ENCODE peak calls at places on chromosomes 3 and 15, in seven cellular contexts. P is spleen, A is endothelial cell of umbilical vein, T is A549, V is thyroid gland, E is HCT116, B is heart left ventricle. O is an unnamed sample.
A peak's percentile ranks its signal among the peaks of the same experiment; 100 is the strongest.

GRCh38 chr15:33506781-33507180 is 196.0 kb downstream of the RYR3 start:
- DNase-seq in P (no peak), A (no peak), T (no peak), V (no peak), E (no peak), B (no peak), O (no peak)

GRCh38 chr15:51483520-51483919 is 139.1 kb downstream of the DMXL2 start:
- DNase-seq in P (peak; percentile 41), A (no peak), T (no peak), V (no peak), E (no peak), B (no peak), O (no peak)

GRCh38 chr15:47331796-47332480 is 385.4 kb upstream of the SEMA6D start:
- DNase-seq in P (no peak), A (no peak), T (no peak), V (peak; percentile 59), E (no peak), B (no peak), O (peak; percentile 30)

GRCh38 chr3:186534113-186534669 is 10.0 kb downstream of the CRYGS start:
- DNase-seq in P (no peak), A (no peak), T (no peak), V (no peak), E (no peak), B (no peak), O (no peak)

GRCh38 chr3:27681249-27681748 is 40.8 kb downstream of the EOMES start:
- DNase-seq in P (no peak), A (peak; percentile 79), T (peak; percentile 80), V (no peak), E (peak; percentile 78), B (no peak), O (peak; percentile 29)

GRCh38 chr15:29674661-29675533 is 147.4 kb downstream of the TJP1 start:
- DNase-seq in P (peak; percentile 70), A (peak; percentile 45), T (peak; percentile 94), V (peak; percentile 77), E (no peak), B (peak; percentile 44), O (peak; percentile 70)

GRCh38 chr3:175601521-175601920 is 742.4 kb downstream of the NAALADL2 start:
- DNase-seq in P (no peak), A (no peak), T (no peak), V (no peak), E (no peak), B (no peak), O (no peak)

GRCh38 chr3:136070953-136071949 is 105.7 kb downstream of the PPP2R3A start:
- DNase-seq in P (no peak), A (peak; percentile 35), T (no peak), V (no peak), E (no peak), B (peak; percentile 36), O (no peak)

GRCh38 chr15:70494861-70495571 is 268.3 kb downstream of the UACA start:
- DNase-seq in P (peak; percentile 51), A (peak; percentile 38), T (peak; percentile 100), V (no peak), E (no peak), B (no peak), O (no peak)

GRCh38 chr3:39000008-39000450 is 51.7 kb downstream of the SCN11A start:
- DNase-seq in P (no peak), A (peak; percentile 70), T (peak; percentile 60), V (no peak), E (peak; percentile 80), B (no peak), O (no peak)

GRCh38 chr3:190131329-190131728 is 10.6 kb upstream of the P3H2 start:
- DNase-seq in P (no peak), A (peak; percentile 50), T (no peak), V (no peak), E (peak; percentile 24), B (no peak), O (no peak)

GRCh38 chr3:23270423-23270822 is 67.3 kb downstream of the UBE2E2 start:
- DNase-seq in P (no peak), A (no peak), T (no peak), V (no peak), E (no peak), B (no peak), O (no peak)

GRCh38 chr3:135871311-135871710 is 94.2 kb upstream of the PPP2R3A start:
- DNase-seq in P (no peak), A (no peak), T (no peak), V (no peak), E (no peak), B (no peak), O (no peak)

GRCh38 chr15:42329161-42329560 is 30.1 kb upstream of the CAPN3 start:
- DNase-seq in P (no peak), A (no peak), T (no peak), V (no peak), E (no peak), B (no peak), O (no peak)

GRCh38 chr15:36468746-36469145 is 110.7 kb upstream of the CDIN1 start:
- DNase-seq in P (no peak), A (no peak), T (no peak), V (no peak), E (no peak), B (peak; percentile 28), O (no peak)

GRCh38 chr3:78926523-78926922 is 841.3 kb downstream of the ROBO1 start:
- DNase-seq in P (no peak), A (no peak), T (no peak), V (no peak), E (no peak), B (no peak), O (no peak)

GRCh38 chr3:158768361-158768787 is 33.5 kb upstream of the MFSD1 start:
- DNase-seq in P (no peak), A (peak; percentile 75), T (peak; percentile 35), V (peak; percentile 46), E (no peak), B (peak; percentile 70), O (peak; percentile 61)

GRCh38 chr3:158771018-158771350 is 30.9 kb upstream of the MFSD1 start:
- DNase-seq in P (no peak), A (no peak), T (no peak), V (no peak), E (no peak), B (no peak), O (no peak)

GRCh38 chr3:158770254-158771017 is 31.4 kb upstream of the MFSD1 start:
- DNase-seq in P (no peak), A (peak; percentile 9), T (no peak), V (no peak), E (no peak), B (no peak), O (no peak)

GRCh38 chr3:158769519-158770253 is 32.2 kb upstream of the MFSD1 start:
- DNase-seq in P (no peak), A (no peak), T (no peak), V (no peak), E (no peak), B (no peak), O (no peak)

GRCh38 chr3:158768881-158769518 is 32.9 kb upstream of the MFSD1 start:
- DNase-seq in P (no peak), A (peak; percentile 85), T (no peak), V (no peak), E (no peak), B (no peak), O (no peak)
- H3K27ac ChIP-seq in P (peak overlapping the region; percentile 36), A (peak overlapping the region; percentile 3), T (peak overlapping the region; percentile 75), V (peak overlapping the region; percentile 31), E (no peak overlapping the region), B (peak overlapping the region; percentile 73), O (peak overlapping the region; percentile 79)

DNA sequence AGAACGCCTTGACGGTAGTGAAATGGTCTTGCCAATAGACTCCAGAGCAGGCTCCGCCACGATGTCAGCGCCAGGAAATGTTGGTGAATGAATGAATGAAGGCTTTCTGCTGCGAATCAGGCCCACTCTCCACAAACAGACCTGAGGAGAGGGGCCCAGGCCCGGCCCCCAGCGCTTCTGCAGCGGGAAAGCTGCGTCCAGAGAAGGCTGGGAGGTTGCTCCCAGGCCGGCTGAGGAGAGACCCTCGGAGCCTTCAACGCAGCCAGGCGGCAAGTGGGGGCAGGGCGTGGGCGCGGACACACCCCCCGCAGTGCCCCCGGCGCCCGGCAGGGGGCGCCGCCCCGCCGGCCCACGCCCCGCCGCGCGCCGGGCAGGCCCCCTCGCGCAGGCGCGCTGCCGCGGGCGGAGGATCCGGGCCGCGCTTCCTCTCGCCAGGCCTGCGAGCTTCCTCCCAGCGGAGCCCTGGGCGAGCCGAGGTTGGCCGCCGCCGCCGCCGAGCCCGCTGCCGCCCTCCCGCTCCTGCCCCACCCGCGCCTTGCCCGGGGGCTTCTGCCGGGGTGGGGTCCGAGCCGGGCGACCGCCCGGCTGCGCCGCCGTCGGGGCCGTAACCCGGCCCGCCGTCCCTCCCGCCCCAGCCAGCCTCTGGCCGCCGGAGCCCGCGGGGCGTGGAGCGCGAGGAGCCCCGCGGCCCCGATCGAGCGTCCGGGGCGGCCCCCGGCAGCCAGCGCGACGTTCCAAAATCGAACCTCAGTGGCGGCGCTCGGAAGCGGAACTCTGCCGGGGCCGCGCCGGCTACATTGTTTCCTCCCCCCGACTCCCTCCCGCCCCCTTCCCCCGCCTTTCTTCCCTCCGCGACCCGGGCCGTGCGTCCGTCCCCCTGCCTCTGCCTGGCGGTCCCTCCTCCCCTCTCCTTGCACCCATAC is at the start of gene CSK:
- DNase-seq in P (peak; percentile 96), A (peak; percentile 53), T (peak; percentile 86), V (peak; percentile 67), E (no peak), B (peak; percentile 83), O (peak; percentile 87)
- TF ChIP-seq POLR2A in P (no peak), A (peak; percentile 67), T (peak; percentile 88), V (peak; percentile 43), E (no peak), B (no peak), O (peak; percentile 33)

GRCh38 chr3:174325834-174326705 is 533.1 kb upstream of the NAALADL2 start:
- DNase-seq in P (no peak), A (no peak), T (no peak), V (no peak), E (no peak), B (no peak), O (no peak)

GRCh38 chr3:174332413-174332812 is 526.7 kb upstream of the NAALADL2 start:
- DNase-seq in P (no peak), A (no peak), T (no peak), V (no peak), E (no peak), B (no peak), O (no peak)

GRCh38 chr3:174330303-174330702 is 528.8 kb upstream of the NAALADL2 start:
- DNase-seq in P (no peak), A (peak; percentile 17), T (no peak), V (no peak), E (no peak), B (no peak), O (no peak)

GRCh38 chr3:174331095-174331802 is 527.9 kb upstream of the NAALADL2 start:
- DNase-seq in P (no peak), A (no peak), T (no peak), V (no peak), E (no peak), B (no peak), O (no peak)

DNA sequence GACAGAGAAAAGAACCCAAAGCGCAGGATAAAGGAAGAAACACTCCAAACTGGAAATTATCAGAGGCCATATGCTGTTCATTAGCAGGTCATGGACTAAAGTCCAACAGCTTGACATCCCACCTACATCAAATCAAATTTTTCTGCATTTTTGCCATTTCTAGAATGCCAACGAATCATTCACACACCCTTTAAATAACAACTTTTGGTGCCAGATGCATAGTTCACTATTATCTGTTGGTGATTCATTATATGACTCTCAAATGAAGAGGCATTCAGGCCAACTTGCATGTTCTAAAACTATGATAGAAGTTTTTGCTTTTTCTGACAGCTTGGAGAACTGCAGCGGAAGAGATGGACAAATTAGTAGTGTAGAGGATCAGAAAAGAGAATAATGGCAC is 529.8 kb upstream of the NAALADL2 start:
- DNase-seq in P (no peak), A (no peak), T (no peak), V (no peak), E (no peak), B (no peak), O (no peak)
- H3K4me1 ChIP-seq in P (no peaks in the 10 kb centered on the region), A (no peaks in the 10 kb centered on the region), T (no peaks in the 10 kb centered on the region), V (no peaks in the 10 kb centered on the region), E (peaks cover 17% of the 10 kb centered on the region), B (no peaks in the 10 kb centered on the region), O (no peaks in the 10 kb centered on the region)

GRCh38 chr3:42013652-42014442 is 51.9 kb upstream of the ULK4 start:
- DNase-seq in P (peak; percentile 92), A (no peak), T (no peak), V (peak; percentile 68), E (no peak), B (peak; percentile 60), O (peak; percentile 52)
- H3K27ac ChIP-seq in P (peak overlapping the region; percentile 97), A (peak overlapping the region; percentile 21), T (peak overlapping the region; percentile 96), V (peak overlapping the region; percentile 98), E (peak overlapping the region; percentile 77), B (peak overlapping the region; percentile 92), O (peak overlapping the region; percentile 92)

O was measured in ovary.